ENCODE peak calls at places on chromosomes 16 and 17, in four cellular contexts. S is body of pancreas, A is gastrocnemius medialis, V is K562. Q is an unnamed sample. For H3K4me1 and H3K36me3, the result is how much of the 10 kb centered on the place peaks cover.

GRCh38 chr17:20944014-20944905 is 98.6 kb downstream of the USP22 start:
- DNase-seq in S (peak), A (peak), V (no peak), Q (no peak)

GRCh38 chr17:83024205-83024971 is 55.0 kb upstream of the METRNL start:
- DNase-seq in S (no peak), A (no peak), V (no peak), Q (no peak)

GRCh38 chr17:15237106-15237425 is 28.1 kb downstream of the PMP22 start:
- DNase-seq in S (no peak), A (no peak), V (no peak), Q (no peak)

GRCh38 chr17:32007463-32008298 is 498 bp downstream of the LRRC37B start:
- DNase-seq in S (peak), A (peak), V (peak), Q (peak)

GRCh38 chr16:47358816-47359215 is 102.0 kb downstream of the ITFG1 start:
- DNase-seq in S (no peak), A (no peak), V (no peak), Q (no peak)

GRCh38 chr17:28899212-28899815 is 1.8 kb upstream of the FLOT2 start:
- DNase-seq in S (no peak), A (no peak), V (no peak), Q (no peak)

GRCh38 chr17:4163951-4164350 is 21.0 kb downstream of the CYB5D2 start:
- DNase-seq in S (no peak), A (peak), V (no peak), Q (no peak)

GRCh38 chr17:50209472-50210248 is 8.2 kb upstream of the COL1A1 start:
- DNase-seq in S (peak), A (peak), V (peak), Q (peak)

GRCh38 chr17:50127661-50128361 is 2.1 kb downstream of the SAMD14 start:
- DNase-seq in S (no peak), A (no peak), V (no peak), Q (peak)

GRCh38 chr17:76497699-76497978 is 3.6 kb downstream of the RHBDF2 start:
- DNase-seq in S (no peak), A (no peak), V (no peak), Q (no peak)

GRCh38 chr17:68777856-68778694 is 176.9 kb upstream of the FAM20A start:
- DNase-seq in S (peak), A (no peak), V (no peak), Q (no peak)

GRCh38 chr16:67086829-67087228 is 22.9 kb upstream of the PHAF1 start:
- DNase-seq in S (no peak), A (peak), V (no peak), Q (no peak)

GRCh38 chr16:75087040-75087979 is 29.3 kb downstream of the LDHD start:
- DNase-seq in S (no peak), A (peak), V (peak), Q (no peak)

GRCh38 chr16:5058476-5058875 is 7.3 kb downstream of the C16orf89 start:
- DNase-seq in S (no peak), A (no peak), V (no peak), Q (peak)

GRCh38 chr17:3569534-3570137 is 12.0 kb upstream of the TRPV3 start:
- DNase-seq in S (no peak), A (no peak), V (peak), Q (no peak)

GRCh38 chr16:80899804-80900592 is 95.6 kb upstream of the CDYL2 start:
- DNase-seq in S (peak), A (peak), V (no peak), Q (peak)

GRCh38 chr16:83842291-83842690 is 34.5 kb downstream of the HSBP1 start:
- DNase-seq in S (no peak), A (no peak), V (no peak), Q (no peak)

GRCh38 chr17:47980516-47980915 is 9.6 kb downstream of the CDK5RAP3 start:
- DNase-seq in S (no peak), A (no peak), V (no peak), Q (no peak)

GRCh38 chr17:48577946-48578615 is at the start of gene HOXB4:
- DNase-seq in S (peak), A (peak), V (peak), Q (peak)

GRCh38 chr16:72013389-72013788 is 4.8 kb downstream of the DHODH start:
- DNase-seq in S (no peak), A (no peak), V (peak), Q (peak)

GRCh38 chr16:88672776-88673175 is 9.9 kb upstream of the MVD start:
- DNase-seq in S (peak), A (no peak), V (no peak), Q (peak)

GRCh38 chr17:78716814-78717393 is 65.2 kb downstream of the CYTH1 start:
- DNase-seq in S (peak), A (peak), V (no peak), Q (peak)

GRCh38 chr17:34761646-34762045 is 182.3 kb downstream of the TMEM132E start:
- DNase-seq in S (no peak), A (no peak), V (no peak), Q (no peak)

GRCh38 chr16:57614546-57615343 is 13.7 kb upstream of the ADGRG1 start:
- DNase-seq in S (no peak), A (no peak), V (no peak), Q (no peak)

GRCh38 chr16:578870-579405 is 9.2 kb downstream of the PIGQ start:
- DNase-seq in S (peak), A (peak), V (peak), Q (peak)

DNA sequence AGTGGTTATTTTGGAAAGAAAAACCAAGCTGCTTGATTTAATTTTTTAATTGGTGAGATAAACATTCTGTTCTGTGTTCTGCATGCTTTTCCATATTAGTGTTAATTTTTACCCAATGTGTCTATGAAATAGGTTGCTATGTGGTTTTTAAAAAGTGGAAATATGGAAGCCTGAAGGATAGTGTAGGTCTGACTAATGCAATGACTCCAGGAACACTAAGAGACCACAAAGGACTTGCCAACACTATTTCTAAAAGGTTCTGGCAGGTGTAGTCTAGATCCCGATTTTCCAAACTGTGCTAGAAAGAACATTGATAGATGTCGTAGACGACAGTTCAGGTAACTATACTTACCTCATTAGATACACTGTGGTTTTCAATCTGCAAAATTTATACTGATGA is 877.4 kb upstream of the GOT2 start:
- DNase-seq in S (no peak), A (no peak), V (no peak), Q (no peak)
- H3K4me1 ChIP-seq in S (under half), A (under half), V (under half), Q (under half)

DNA sequence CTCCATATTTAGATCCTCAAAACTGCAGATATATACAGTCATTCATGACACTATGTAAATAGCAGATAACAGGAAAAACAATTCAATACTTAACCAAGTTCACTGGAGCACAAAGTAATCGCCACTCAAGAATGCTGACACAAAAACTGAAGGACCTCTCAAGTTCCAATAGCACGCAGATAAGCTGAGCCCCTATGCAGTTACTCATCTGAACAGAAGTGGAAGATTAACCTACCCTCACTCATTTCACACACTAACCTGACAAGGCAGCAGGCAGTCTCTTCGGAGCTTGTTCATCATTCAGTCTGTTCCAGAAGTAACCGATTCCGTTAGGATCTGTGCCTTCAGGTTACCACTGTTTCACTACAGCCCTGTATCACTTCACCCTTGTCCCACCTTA is 6.0 kb downstream of the HELZ start:
- DNase-seq in S (no peak), A (no peak), V (no peak), Q (no peak)
- H3K36me3 ChIP-seq in S (under half), A (under half), V (half or more), Q (under half)

GRCh38 chr16:56201030-56201429 is 9.7 kb downstream of the GNAO1 start:
- DNase-seq in S (no peak), A (no peak), V (no peak), Q (no peak)

GRCh38 chr16:56204836-56205235 is 13.5 kb downstream of the GNAO1 start:
- DNase-seq in S (no peak), A (no peak), V (no peak), Q (no peak)

GRCh38 chr16:56202036-56202435 is 10.7 kb downstream of the GNAO1 start:
- DNase-seq in S (no peak), A (no peak), V (no peak), Q (peak)

GRCh38 chr16:56199164-56199563 is 7.9 kb downstream of the GNAO1 start:
- DNase-seq in S (no peak), A (no peak), V (no peak), Q (no peak)

DNA sequence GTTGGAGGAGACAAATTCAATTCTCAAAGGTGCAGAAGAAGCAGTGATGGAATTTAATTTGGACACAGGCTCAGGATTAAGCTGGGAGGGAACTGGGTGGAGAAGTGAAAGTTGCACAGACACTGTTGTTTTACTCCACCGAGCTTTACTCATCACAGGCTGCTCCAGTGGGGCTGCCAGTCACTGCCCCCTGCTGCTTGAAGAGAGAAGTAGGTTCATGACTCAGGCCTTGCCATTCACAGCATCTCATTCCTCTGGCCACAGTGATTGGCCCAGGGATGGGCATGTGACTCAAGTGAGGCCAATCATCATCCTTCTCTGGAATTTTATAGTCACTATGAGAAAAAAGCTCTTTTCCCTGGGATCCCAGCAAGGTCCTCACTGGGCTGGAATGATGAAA is 11.8 kb downstream of the GNAO1 start:
- DNase-seq in S (no peak), A (no peak), V (peak), Q (peak)
- TF ChIP-seq CTCF in S (no peak), A (no peak), V (peak), Q (peak)

DNA sequence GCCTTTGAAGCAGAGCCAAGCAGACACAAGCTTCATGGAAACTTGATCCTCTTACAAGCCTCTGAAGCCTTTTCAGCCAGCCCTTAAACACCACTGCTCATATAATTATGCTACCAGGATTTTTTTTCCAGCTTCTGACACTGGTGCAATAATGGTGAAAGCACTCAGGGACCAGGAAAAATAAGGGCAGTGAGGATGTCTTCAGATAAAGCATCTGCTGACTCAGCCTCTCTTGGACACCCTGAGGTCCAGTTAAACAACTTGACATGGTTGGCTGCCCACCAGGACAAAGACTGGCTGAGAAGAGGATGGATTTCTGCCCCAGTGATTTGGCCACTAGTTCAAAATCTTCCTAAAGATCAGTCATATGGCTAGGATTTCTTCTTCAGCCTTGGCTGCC is 124.2 kb upstream of the N4BP1 start:
- DNase-seq in S (no peak), A (no peak), V (no peak), Q (no peak)
- H3K4me1 ChIP-seq in S (under half), A (under half), V (under half), Q (under half)

GRCh38 chr17:74332763-74333220 is 6.8 kb downstream of the KIF19 start:
- DNase-seq in S (no peak), A (no peak), V (peak), Q (no peak)

GRCh38 chr17:74330446-74330845 is 4.4 kb downstream of the KIF19 start:
- DNase-seq in S (no peak), A (no peak), V (no peak), Q (no peak)

GRCh38 chr17:74334393-74335039 is 8.5 kb downstream of the KIF19 start:
- DNase-seq in S (no peak), A (no peak), V (no peak), Q (no peak)

GRCh38 chr17:74329378-74329777 is 3.4 kb downstream of the KIF19 start:
- DNase-seq in S (no peak), A (no peak), V (no peak), Q (no peak)

DNA sequence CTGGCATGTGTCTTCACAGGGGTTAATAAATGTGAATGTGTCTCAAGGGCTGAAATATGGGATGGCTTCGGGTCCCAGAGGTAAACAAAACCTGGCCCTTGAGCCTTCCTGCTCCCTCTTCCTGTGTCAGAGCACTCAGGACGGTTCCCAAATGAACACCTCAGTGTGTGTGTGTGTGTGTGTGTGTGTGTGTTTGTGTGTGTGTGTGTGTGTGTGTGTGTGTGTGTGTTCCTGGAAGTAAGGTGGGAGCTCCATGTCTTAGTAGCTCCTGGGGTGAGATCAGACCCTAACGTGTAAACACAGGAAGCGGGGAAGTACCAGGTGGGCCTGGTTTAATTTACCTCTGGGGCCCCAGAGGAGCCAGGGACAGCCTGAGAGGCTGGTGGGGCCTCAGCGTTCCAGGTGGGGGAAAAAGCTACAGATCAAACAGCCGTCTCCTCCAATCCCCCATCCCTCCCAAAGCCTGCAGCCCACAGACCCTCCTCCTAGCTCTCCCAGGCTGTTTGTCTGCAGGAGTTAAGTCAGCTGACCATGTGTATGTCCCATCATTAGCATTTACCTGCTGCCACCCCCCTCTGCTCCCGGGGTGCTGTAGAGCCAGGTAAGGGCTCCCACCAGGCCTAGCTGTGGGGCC is 6.1 kb downstream of the KIF19 start:
- DNase-seq in S (no peak), A (no peak), V (no peak), Q (no peak)
- H3K36me3 ChIP-seq in S (under half), A (under half), V (under half), Q (under half)